ENCODE peak calls at places on chromosomes 6 and 20, in ten cellular contexts. T is activated naive CD8-positive, alpha-beta T cell treated with anti-CD3 and anti-CD28 coated beads, Interleukin-2, amount 50 U/mL, for 24 hours; R is non-pigmented ciliary epithelial cell; U is M059J; Y is cardiac fibroblast; E is T-helper 2 cell; K is HepG2; A is T-helper 1 cell; I is AG08395; Z is GM23248. C is an unnamed sample.

GRCh38 chr20:25984933-25985332 is 288.3 kb upstream of the ZNF337 start:
- DNase-seq in T (peak), R (no peak), U (no peak), Y (peak), E (no peak), K (no peak), A (no peak), I (no peak), Z (peak), C (peak)

GRCh38 chr20:44426879-44427785 is 48.5 kb upstream of the TTPAL start:
- DNase-seq in T (no peak), R (no peak), U (no peak), Y (no peak), E (no peak), K (no peak), A (no peak), I (no peak), Z (no peak), C (no peak)

GRCh38 chr6:89252902-89253301 is 35.7 kb upstream of the GABRR1 start:
- DNase-seq in T (no peak), R (no peak), U (no peak), Y (no peak), E (no peak), K (no peak), A (no peak), I (no peak), Z (no peak), C (no peak)

GRCh38 chr6:127547215-127547614 is 28.1 kb upstream of the MTCL3 start:
- DNase-seq in T (no peak), R (no peak), U (peak), Y (peak), E (no peak), K (no peak), A (no peak), I (no peak), Z (peak), C (no peak)

GRCh38 chr6:20850687-20851416 is 316.6 kb downstream of the CDKAL1 start:
- DNase-seq in T (no peak), R (no peak), U (no peak), Y (no peak), E (no peak), K (no peak), A (no peak), I (no peak), Z (no peak), C (no peak)

GRCh38 chr6:513058-513457 is 121.5 kb downstream of the IRF4 start:
- DNase-seq in T (no peak), R (no peak), U (no peak), Y (no peak), E (no peak), K (no peak), A (no peak), I (no peak), Z (no peak), C (no peak)

GRCh38 chr6:35016417-35017221 is 124.5 kb downstream of the TCP11 start:
- DNase-seq in T (no peak), R (no peak), U (no peak), Y (peak), E (no peak), K (no peak), A (no peak), I (peak), Z (peak), C (peak)

GRCh38 chr20:63889241-63890200 is 5.4 kb upstream of the DNAJC5 start:
- DNase-seq in T (no peak), R (no peak), U (no peak), Y (no peak), E (no peak), K (no peak), A (no peak), I (no peak), Z (peak), C (no peak)

GRCh38 chr20:49400904-49401303 is 81.6 kb downstream of the KCNB1 start:
- DNase-seq in T (no peak), R (no peak), U (peak), Y (peak), E (no peak), K (no peak), A (no peak), I (no peak), Z (peak), C (no peak)

GRCh38 chr6:2522521-2522920 is 228.2 kb downstream of the MYLK4 start:
- DNase-seq in T (no peak), R (peak), U (peak), Y (peak), E (no peak), K (no peak), A (no peak), I (peak), Z (peak), C (no peak)

GRCh38 chr6:46437671-46438221 is 53.5 kb downstream of the RCAN2 start:
- DNase-seq in T (no peak), R (no peak), U (peak), Y (no peak), E (no peak), K (no peak), A (no peak), I (peak), Z (peak), C (no peak)

GRCh38 chr6:28393912-28394662 is 5.5 kb downstream of the ZSCAN12 start:
- DNase-seq in T (no peak), R (no peak), U (peak), Y (peak), E (no peak), K (peak), A (no peak), I (peak), Z (peak), C (no peak)

GRCh38 chr6:10465633-10466499 is 51.0 kb upstream of the TFAP2A start:
- DNase-seq in T (peak), R (no peak), U (peak), Y (peak), E (no peak), K (peak), A (no peak), I (peak), Z (peak), C (no peak)

GRCh38 chr20:38109657-38110524 is 55.2 kb downstream of the TGM2 start:
- DNase-seq in T (no peak), R (peak), U (peak), Y (peak), E (no peak), K (peak), A (no peak), I (peak), Z (peak), C (peak)

GRCh38 chr6:5610640-5611039 is 349.3 kb downstream of the FARS2 start:
- DNase-seq in T (no peak), R (no peak), U (no peak), Y (no peak), E (no peak), K (no peak), A (no peak), I (no peak), Z (no peak), C (no peak)

C was measured in right cardiac atrium.